ENCODE peak calls at places on chromosomes 11 and 22, in seven cellular contexts. V, J, X, Z, W, S and U are unnamed samples.
A peak's percentile ranks its signal among the peaks of the same experiment; 100 is the strongest.

GRCh38 chr11:8597182-8597581 is 3.2 kb upstream of the STK33 start:
- DNase-seq in S (no peak), V (no peak), W (no peak), J (peak; percentile 93), X (peak; percentile 88), Z (no peak), U (peak; percentile 68)

GRCh38 chr22:17243524-17243923 is 24.3 kb upstream of the ADA2 start:
- DNase-seq in J (peak; percentile 54), Z (no peak), V (no peak), W (no peak), S (no peak), X (no peak), U (no peak)

GRCh38 chr11:1559103-1559951 is 12.7 kb downstream of the DUSP8 start:
- DNase-seq in X (peak; percentile 90), W (peak; percentile 90), J (peak; percentile 89), S (no peak), Z (peak; percentile 39), V (peak; percentile 84), U (peak; percentile 25)

GRCh38 chr22:23681026-23681809 is 9.6 kb upstream of the RGL4 start:
- DNase-seq in V (no peak), X (no peak), W (no peak), S (no peak), J (no peak), Z (no peak), U (no peak)

GRCh38 chr11:48020092-48020755 is 39.9 kb downstream of the PTPRJ start:
- DNase-seq in J (no peak), W (no peak), X (no peak), V (no peak), S (no peak), Z (no peak), U (no peak)

GRCh38 chr11:108873305-108873704 is 208.4 kb downstream of the DDX10 start:
- DNase-seq in W (no peak), S (no peak), V (no peak), X (peak; percentile 55), J (peak; percentile 49), Z (no peak), U (no peak)

GRCh38 chr11:119641991-119642745 is 86.8 kb downstream of the NECTIN1 start:
- DNase-seq in S (no peak), Z (no peak), V (peak; percentile 79), X (no peak), J (peak; percentile 22), W (no peak), U (no peak)

GRCh38 chr22:49964136-49964492 is 3.5 kb downstream of the PIM3 start:
- DNase-seq in J (no peak), Z (no peak), V (no peak), W (no peak), X (no peak), S (no peak), U (no peak)

GRCh38 chr22:23888615-23889401 is 5.4 kb upstream of the MIF start:
- DNase-seq in V (peak; percentile 54), J (peak; percentile 53), Z (no peak), S (no peak), X (peak; percentile 22), W (no peak), U (no peak)

GRCh38 chr11:7905961-7906429 is 25.1 kb downstream of the OR10A6 start:
- DNase-seq in W (no peak), S (no peak), J (peak; percentile 30), X (no peak), Z (no peak), V (peak; percentile 70), U (no peak)

GRCh38 chr11:104033561-104033960 is 2.9 kb upstream of the DDI1 start:
- DNase-seq in X (no peak), Z (no peak), V (no peak), S (no peak), J (no peak), W (no peak), U (no peak)

GRCh38 chr11:59204736-59205135 is 8.0 kb downstream of the MPEG1 start:
- DNase-seq in S (no peak), X (no peak), W (no peak), J (peak; percentile 41), Z (no peak), V (no peak), U (no peak)

GRCh38 chr11:123505546-123506299 is 75.7 kb downstream of the GRAMD1B start:
- DNase-seq in S (no peak), X (no peak), Z (no peak), V (peak; percentile 84), W (no peak), J (no peak), U (no peak)

GRCh38 chr11:116703421-116703820 is 69.4 kb downstream of the BUD13 start:
- DNase-seq in J (no peak), Z (no peak), W (no peak), S (no peak), V (peak; percentile 83), X (no peak), U (no peak)

GRCh38 chr11:116709970-116710369 is 62.8 kb downstream of the BUD13 start:
- DNase-seq in X (no peak), V (peak; percentile 66), J (no peak), W (no peak), S (no peak), Z (no peak), U (no peak)

GRCh38 chr11:116707746-116708145 is 65.0 kb downstream of the BUD13 start:
- DNase-seq in Z (no peak), J (no peak), S (no peak), X (no peak), W (no peak), V (no peak), U (no peak)

GRCh38 chr11:116710762-116711161 is 62.0 kb downstream of the BUD13 start:
- DNase-seq in Z (no peak), V (no peak), S (no peak), W (no peak), J (no peak), X (no peak), U (no peak)

DNA sequence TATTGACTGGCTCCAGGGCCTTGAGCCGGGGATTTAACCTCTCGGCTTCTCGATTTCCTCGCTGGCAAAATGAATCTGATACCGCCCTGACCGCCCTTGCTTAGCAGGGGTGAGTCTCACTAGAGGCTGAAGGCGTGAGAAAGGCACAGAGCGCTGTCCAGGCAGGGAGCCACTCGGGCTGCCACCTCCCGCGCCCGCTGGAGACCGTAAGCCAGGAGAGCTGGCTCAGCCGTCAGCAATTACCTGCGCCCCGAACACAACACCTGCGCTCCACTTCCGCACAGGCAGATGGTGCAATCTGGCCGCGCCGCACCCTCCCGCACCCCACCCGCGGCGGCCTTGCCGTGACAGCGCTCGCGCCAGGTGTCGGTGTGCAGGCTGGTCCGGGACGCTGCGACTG is 65.5 kb downstream of the BUD13 start:
- DNase-seq in J (no peak), S (no peak), Z (no peak), W (no peak), X (no peak), V (peak; percentile 62), U (no peak)
- H3K4me3 ChIP-seq in J (no peak overlapping the region), S (no peak overlapping the region), Z (no peak overlapping the region), W (peak overlapping the region; percentile 3), X (no peak overlapping the region), V (peak overlapping the region; percentile 46), U (no peak overlapping the region)

DNA sequence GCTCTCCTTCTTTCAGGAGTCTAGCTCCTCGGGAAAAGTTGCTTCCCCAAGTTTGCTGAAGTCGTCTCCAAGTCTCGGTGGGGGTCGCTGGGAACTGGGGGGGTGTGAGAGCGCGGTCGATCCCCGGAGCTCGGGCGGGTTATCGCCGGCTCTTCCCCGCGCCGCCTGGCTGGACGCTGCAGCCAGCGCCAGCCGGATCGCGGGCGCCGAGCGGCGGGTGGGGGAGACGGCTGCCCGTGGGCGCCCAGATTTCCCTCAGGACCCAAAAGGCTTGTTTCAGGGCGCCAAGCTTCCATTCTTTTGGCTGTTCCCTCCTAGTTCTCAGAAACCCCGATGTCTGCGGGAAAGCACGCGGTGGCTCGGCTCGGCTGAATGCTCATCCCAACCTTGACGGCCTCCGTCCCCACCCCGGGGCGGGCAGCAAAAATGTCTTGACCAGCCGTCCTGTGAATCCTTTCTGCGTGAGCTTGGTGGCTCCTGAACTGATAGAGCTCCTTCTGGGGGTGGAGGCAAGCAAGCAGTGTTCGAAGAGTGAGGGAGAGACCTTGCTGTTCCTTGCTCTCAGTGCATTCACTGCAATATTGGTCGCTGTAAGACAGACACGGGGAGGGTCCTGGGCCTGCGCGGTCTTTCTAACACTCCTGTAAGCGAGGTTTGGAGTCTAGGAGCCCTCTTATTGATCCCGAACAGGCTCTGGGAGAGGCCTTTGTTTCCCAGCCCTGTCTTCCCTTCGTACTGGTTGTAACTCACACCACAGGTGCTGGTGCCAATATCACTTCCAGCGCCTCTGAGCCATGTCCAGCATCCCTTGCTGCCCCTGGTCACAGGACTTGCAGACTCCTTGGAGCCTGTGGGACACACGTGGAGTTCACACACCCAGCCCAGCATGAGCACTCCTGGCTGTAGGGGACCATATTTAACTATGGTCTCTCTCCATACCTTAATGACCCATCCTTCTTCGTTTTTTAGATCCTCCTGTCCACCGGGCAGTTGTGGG is 1.8 kb downstream of the ZBTB16 start:
- DNase-seq in V (peak; percentile 37), S (no peak), X (no peak), J (peak; percentile 57), W (no peak), Z (no peak), U (no peak)
- H3K4me3 ChIP-seq in V (peak overlapping the region; percentile 80), S (peak overlapping the region; percentile 56), X (peak overlapping the region; percentile 63), J (peak overlapping the region; percentile 74), W (peak overlapping the region; percentile 97), Z (peak overlapping the region; percentile 48), U (peak overlapping the region; percentile 89)

DNA sequence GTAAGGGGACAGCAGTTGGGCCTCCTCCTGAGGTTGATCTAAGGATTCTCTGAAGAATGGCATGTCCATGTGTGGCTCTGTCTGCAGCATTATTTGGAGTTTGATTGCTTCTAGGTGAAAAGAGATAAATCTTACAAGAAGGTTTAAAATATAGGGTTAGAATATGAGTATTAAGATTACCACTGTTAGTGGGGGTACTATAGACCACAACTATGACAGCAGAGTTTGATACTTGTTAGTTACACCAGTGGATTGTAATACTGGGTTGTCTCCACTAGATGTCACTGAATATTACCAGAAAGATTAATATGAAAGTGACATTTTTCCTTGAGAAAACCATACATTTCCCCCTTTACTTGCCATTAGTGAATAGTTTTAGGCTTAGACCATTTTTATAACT is 47.9 kb downstream of the ZNF280B start:
- DNase-seq in S (no peak), J (peak; percentile 11), V (peak; percentile 47), X (no peak), Z (no peak), W (no peak), U (no peak)
- H3K4me3 ChIP-seq in S (no peak overlapping the region), J (no peak overlapping the region), V (no peak overlapping the region), X (no peak overlapping the region), Z (no peak overlapping the region), W (no peak overlapping the region), U (no peak overlapping the region)

GRCh38 chr11:94681140-94681539 is 87.0 kb upstream of the AMOTL1 start:
- DNase-seq in W (no peak), S (no peak), J (no peak), Z (no peak), X (no peak), V (no peak), U (no peak)

GRCh38 chr11:94678236-94678635 is 89.9 kb upstream of the AMOTL1 start:
- DNase-seq in V (no peak), J (peak; percentile 18), Z (no peak), X (no peak), S (no peak), W (no peak), U (no peak)

GRCh38 chr11:94680426-94680825 is 87.7 kb upstream of the AMOTL1 start:
- DNase-seq in Z (no peak), V (no peak), J (no peak), S (no peak), X (no peak), W (no peak), U (no peak)

GRCh38 chr11:94676769-94677168 is 91.4 kb upstream of the AMOTL1 start:
- DNase-seq in V (no peak), Z (no peak), W (no peak), J (no peak), S (no peak), X (no peak), U (no peak)

GRCh38 chr11:94678901-94679300 is 89.3 kb upstream of the AMOTL1 start:
- DNase-seq in V (no peak), S (no peak), Z (no peak), X (no peak), J (no peak), W (no peak), U (no peak)
- H3K4me3 ChIP-seq in V (no peak overlapping the region), S (no peak overlapping the region), Z (no peak overlapping the region), X (no peak overlapping the region), J (no peak overlapping the region), W (no peak overlapping the region), U (no peak overlapping the region)